ENCODE peak calls at places on chromosomes 3 and 15, in five cellular contexts. J, F, V, K and D are unnamed samples.

GRCh38 chr3:172125963-172126403 is 86.6 kb downstream of the FNDC3B start:
- DNase-seq in J (no peak), F (no peak), V (peak), K (no peak), D (no peak)

GRCh38 chr3:55571913-55572312 is 84.8 kb upstream of the WNT5A start:
- DNase-seq in J (no peak), F (no peak), V (no peak), K (peak), D (no peak)

GRCh38 chr3:58683001-58683845 is 16.6 kb upstream of the FAM3D start:
- DNase-seq in J (peak), F (no peak), V (no peak), K (no peak), D (no peak)

GRCh38 chr3:53258600-53259426 is 3.0 kb upstream of the TKT start:
- DNase-seq in J (no peak), F (no peak), V (no peak), K (no peak), D (no peak)

GRCh38 chr3:135641771-135642170 is 323.8 kb upstream of the PPP2R3A start:
- DNase-seq in J (no peak), F (no peak), V (no peak), K (no peak), D (no peak)

GRCh38 chr3:127749787-127750225 is 72.5 kb downstream of the MGLL start:
- DNase-seq in J (peak), F (peak), V (no peak), K (no peak), D (no peak)

GRCh38 chr3:174330303-174330702 is 528.8 kb upstream of the NAALADL2 start:
- DNase-seq in J (no peak), F (no peak), V (no peak), K (no peak), D (no peak)

GRCh38 chr3:134312873-134313838 is 61.1 kb downstream of the AMOTL2 start:
- DNase-seq in J (no peak), F (no peak), V (peak), K (peak), D (peak)

GRCh38 chr3:125032683-125033082 is 23.1 kb downstream of the HEG1 start:
- DNase-seq in J (no peak), F (no peak), V (no peak), K (no peak), D (no peak)

GRCh38 chr3:35426581-35426980 is 212.7 kb upstream of the ARPP21 start:
- DNase-seq in J (no peak), F (no peak), V (no peak), K (no peak), D (no peak)

GRCh38 chr3:37564518-37564917 is 297.2 kb upstream of the CTDSPL start:
- DNase-seq in J (no peak), F (no peak), V (no peak), K (no peak), D (no peak)

GRCh38 chr3:14678015-14678503 is 3.1 kb downstream of the C3orf20 start:
- DNase-seq in J (no peak), F (no peak), V (no peak), K (no peak), D (no peak)

GRCh38 chr15:29859981-29860745 is 37.9 kb upstream of the TJP1 start:
- DNase-seq in J (no peak), F (no peak), V (no peak), K (no peak), D (no peak)

GRCh38 chr3:137612293-137612692 is 151.8 kb upstream of the SOX14 start:
- DNase-seq in J (no peak), F (no peak), V (no peak), K (peak), D (no peak)

GRCh38 chr3:194308635-194309213 is 42.4 kb downstream of the CPN2 start:
- DNase-seq in J (no peak), F (no peak), V (no peak), K (no peak), D (no peak)

GRCh38 chr3:194310060-194310481 is 41.1 kb downstream of the CPN2 start:
- DNase-seq in J (no peak), F (no peak), V (no peak), K (no peak), D (no peak)

GRCh38 chr3:194306109-194306686 is 44.9 kb downstream of the CPN2 start:
- DNase-seq in J (no peak), F (peak), V (no peak), K (peak), D (no peak)

GRCh38 chr3:194306771-194307640 is 44.1 kb downstream of the CPN2 start:
- DNase-seq in J (peak), F (peak), V (no peak), K (peak), D (peak)

DNA sequence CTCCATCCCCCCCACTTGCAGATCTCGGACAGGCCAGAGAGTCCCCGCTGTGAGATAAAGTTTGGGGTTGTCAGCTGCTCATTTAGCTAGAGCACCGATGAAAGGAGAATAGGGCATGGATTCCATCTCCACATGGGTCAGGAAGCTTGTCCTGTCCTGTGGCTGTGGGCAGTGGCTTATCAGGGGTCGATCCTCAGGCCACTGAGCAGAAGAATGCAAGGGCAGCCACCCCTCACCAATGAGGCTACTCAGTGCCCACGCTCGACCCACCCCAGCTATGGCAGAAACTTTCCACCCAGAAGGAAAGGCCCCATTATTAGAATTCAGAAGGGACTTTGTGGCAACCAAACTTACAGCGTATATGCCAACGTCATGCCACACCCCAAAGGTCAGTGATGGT is 43.3 kb downstream of the CPN2 start:
- DNase-seq in J (no peak), F (no peak), V (no peak), K (no peak), D (no peak)
- TF ChIP-seq CTCF in J (no peak), F (no peak), V (no peak), K (no peak), D (no peak)

GRCh38 chr3:29557186-29557585 is 276.3 kb downstream of the RBMS3 start:
- DNase-seq in J (no peak), F (no peak), V (no peak), K (no peak), D (no peak)

GRCh38 chr3:29554584-29554983 is 273.7 kb downstream of the RBMS3 start:
- DNase-seq in J (no peak), F (no peak), V (no peak), K (no peak), D (no peak)

GRCh38 chr3:29555590-29555989 is 274.7 kb downstream of the RBMS3 start:
- DNase-seq in J (no peak), F (no peak), V (no peak), K (no peak), D (no peak)

GRCh38 chr3:29557825-29558224 is 277.0 kb downstream of the RBMS3 start:
- DNase-seq in J (no peak), F (no peak), V (no peak), K (no peak), D (no peak)

GRCh38 chr3:29552036-29552435 is 271.2 kb downstream of the RBMS3 start:
- DNase-seq in J (no peak), F (no peak), V (no peak), K (no peak), D (no peak)
- TF ChIP-seq CTCF in J (no peak), F (no peak), V (no peak), K (no peak), D (no peak)

GRCh38 chr3:194339356-194339755 is 11.8 kb downstream of the CPN2 start:
- DNase-seq in J (no peak), F (no peak), V (no peak), K (no peak), D (no peak)
- TF ChIP-seq CTCF in J (no peak), F (peak), V (no peak), K (no peak), D (no peak)

GRCh38 chr3:5554245-5554747 is 366.8 kb downstream of the EDEM1 start:
- DNase-seq in J (no peak), F (no peak), V (no peak), K (no peak), D (no peak)
- TF ChIP-seq CTCF in J (no peak), F (no peak), V (no peak), K (no peak), D (no peak)

GRCh38 chr3:179560791-179561190 is 1.9 kb upstream of the ACTL6A start:
- DNase-seq in J (no peak), F (no peak), V (no peak), K (no peak), D (no peak)

GRCh38 chr3:179558742-179559364 is 3.9 kb upstream of the ACTL6A start:
- DNase-seq in J (peak), F (peak), V (peak), K (peak), D (peak)

GRCh38 chr3:179562467-179563297 is at the start of gene ACTL6A:
- DNase-seq in J (peak), F (peak), V (peak), K (peak), D (peak)

GRCh38 chr3:179565496-179565895 is 2.8 kb downstream of the ACTL6A start:
- DNase-seq in J (peak), F (peak), V (no peak), K (no peak), D (peak)

DNA sequence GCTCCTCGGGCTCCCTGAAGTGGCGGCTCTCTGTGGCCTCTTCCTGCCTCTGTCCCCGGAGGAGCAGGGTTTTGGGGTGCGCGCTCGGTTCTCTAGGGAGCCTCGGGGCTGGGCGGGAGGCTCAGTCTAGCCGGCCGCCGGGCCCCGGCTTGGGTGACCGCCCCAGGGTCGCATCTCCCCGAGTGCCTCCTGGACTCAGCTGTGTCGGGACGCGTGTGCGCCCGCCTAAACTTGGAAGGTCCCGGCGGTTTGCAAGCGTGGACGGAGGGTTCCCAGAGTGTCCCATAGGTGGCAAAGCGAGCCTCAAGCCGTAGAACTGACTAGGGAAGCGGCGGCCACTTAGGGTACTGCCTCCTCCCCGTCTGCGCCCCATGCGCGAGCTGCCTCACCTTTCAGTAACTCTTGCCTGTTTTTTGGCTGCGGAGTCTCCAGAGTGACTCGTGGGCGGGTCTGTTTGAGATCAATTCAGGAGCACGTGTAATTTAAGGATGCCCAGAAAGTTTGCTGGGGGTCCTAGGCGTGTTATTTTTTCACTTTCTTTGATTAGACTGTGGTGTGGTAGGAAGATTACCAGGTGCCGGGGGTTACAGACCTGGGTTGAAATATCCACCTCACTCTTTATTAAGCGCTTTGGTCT is 690 bp downstream of the ACTL6A start:
- DNase-seq in J (peak), F (peak), V (peak), K (peak), D (peak)
- TF ChIP-seq CTCF in J (no peak), F (peak), V (peak), K (no peak), D (no peak)

GRCh38 chr3:49929333-49930240 is at the start of gene MON1A:
- DNase-seq in J (peak), F (peak), V (peak), K (peak), D (peak)
- TF ChIP-seq CTCF in J (peak), F (peak), V (no peak), K (peak), D (peak)

GRCh38 chr3:50122071-50122470 is 33.1 kb upstream of the SEMA3F start:
- DNase-seq in J (peak), F (no peak), V (no peak), K (no peak), D (no peak)
- TF ChIP-seq CTCF in J (no peak), F (no peak), V (no peak), K (no peak), D (no peak)